ENCODE peak calls at places on chromosomes 16 and 17, in nine cellular contexts. One of them, this sample, is unnamed.

GRCh38 chr16:31513884-31514283 is 5.7 kb upstream of the RUSF1 start:
- DNase-seq in bronchial epithelial cell: no peak
- DNase-seq in progenitor cell of endocrine pancreas: no peak
- DNase-seq in endothelial cell: no peak
- DNase-seq in upper lobe of left lung: no peak
- DNase-seq in fibroblast of pulmonary artery: no peak
- DNase-seq in epithelial cell of proximal tubule: no peak
- DNase-seq in epithelial cell of esophagus: no peak
- DNase-seq in H1: no peak
- DNase-seq in this sample: no peak

GRCh38 chr16:29806096-29806579 is at the start of gene MAZ:
- DNase-seq in bronchial epithelial cell: peak
- DNase-seq in progenitor cell of endocrine pancreas: no peak
- DNase-seq in endothelial cell: no peak
- DNase-seq in upper lobe of left lung: no peak
- DNase-seq in fibroblast of pulmonary artery: peak
- DNase-seq in epithelial cell of proximal tubule: no peak
- DNase-seq in epithelial cell of esophagus: peak
- DNase-seq in H1: no peak
- DNase-seq in this sample: no peak

GRCh38 chr17:36182176-36183000 is 6.0 kb upstream of the TBC1D3B start:
- DNase-seq in bronchial epithelial cell: no peak
- DNase-seq in progenitor cell of endocrine pancreas: peak
- DNase-seq in endothelial cell: peak
- DNase-seq in upper lobe of left lung: no peak
- DNase-seq in fibroblast of pulmonary artery: peak
- DNase-seq in epithelial cell of proximal tubule: no peak
- DNase-seq in epithelial cell of esophagus: peak
- DNase-seq in H1: peak
- DNase-seq in this sample: peak

GRCh38 chr16:48365601-48366164 is 19.5 kb downstream of the SIAH1 start:
- DNase-seq in bronchial epithelial cell: peak
- DNase-seq in progenitor cell of endocrine pancreas: peak
- DNase-seq in endothelial cell: peak
- DNase-seq in upper lobe of left lung: peak
- DNase-seq in fibroblast of pulmonary artery: peak
- DNase-seq in epithelial cell of proximal tubule: no peak
- DNase-seq in epithelial cell of esophagus: peak
- DNase-seq in H1: peak
- DNase-seq in this sample: peak

GRCh38 chr17:5715478-5715877 is 131.2 kb upstream of the NLRP1 start:
- DNase-seq in bronchial epithelial cell: no peak
- DNase-seq in progenitor cell of endocrine pancreas: no peak
- DNase-seq in endothelial cell: no peak
- DNase-seq in upper lobe of left lung: no peak
- DNase-seq in fibroblast of pulmonary artery: no peak
- DNase-seq in epithelial cell of proximal tubule: no peak
- DNase-seq in epithelial cell of esophagus: peak
- DNase-seq in H1: no peak
- DNase-seq in this sample: no peak

GRCh38 chr17:68087851-68088250 is 52.3 kb downstream of the KPNA2 start:
- DNase-seq in bronchial epithelial cell: no peak
- DNase-seq in progenitor cell of endocrine pancreas: no peak
- DNase-seq in endothelial cell: no peak
- DNase-seq in upper lobe of left lung: no peak
- DNase-seq in fibroblast of pulmonary artery: no peak
- DNase-seq in epithelial cell of proximal tubule: no peak
- DNase-seq in epithelial cell of esophagus: no peak
- DNase-seq in H1: no peak
- DNase-seq in this sample: no peak

GRCh38 chr16:13331918-13332317 is 430.5 kb downstream of the SHISA9 start:
- DNase-seq in bronchial epithelial cell: no peak
- DNase-seq in progenitor cell of endocrine pancreas: no peak
- DNase-seq in endothelial cell: no peak
- DNase-seq in upper lobe of left lung: no peak
- DNase-seq in fibroblast of pulmonary artery: no peak
- DNase-seq in epithelial cell of proximal tubule: no peak
- DNase-seq in epithelial cell of esophagus: no peak
- DNase-seq in H1: no peak
- DNase-seq in this sample: no peak

GRCh38 chr16:75099738-75100615 is 16.6 kb downstream of the LDHD start:
- DNase-seq in bronchial epithelial cell: no peak
- DNase-seq in progenitor cell of endocrine pancreas: no peak
- DNase-seq in endothelial cell: no peak
- DNase-seq in upper lobe of left lung: peak
- DNase-seq in fibroblast of pulmonary artery: no peak
- DNase-seq in epithelial cell of proximal tubule: no peak
- DNase-seq in epithelial cell of esophagus: no peak
- DNase-seq in H1: no peak
- DNase-seq in this sample: no peak

GRCh38 chr16:2042171-2042570 is 5.5 kb downstream of the NTHL1 start:
- DNase-seq in bronchial epithelial cell: no peak
- DNase-seq in progenitor cell of endocrine pancreas: no peak
- DNase-seq in endothelial cell: no peak
- DNase-seq in upper lobe of left lung: peak
- DNase-seq in fibroblast of pulmonary artery: no peak
- DNase-seq in epithelial cell of proximal tubule: no peak
- DNase-seq in epithelial cell of esophagus: no peak
- DNase-seq in H1: no peak
- DNase-seq in this sample: peak

GRCh38 chr17:77404812-77405581 is 264.2 kb downstream of the SEC14L1 start:
- DNase-seq in bronchial epithelial cell: peak
- DNase-seq in progenitor cell of endocrine pancreas: no peak
- DNase-seq in endothelial cell: no peak
- DNase-seq in upper lobe of left lung: peak
- DNase-seq in fibroblast of pulmonary artery: peak
- DNase-seq in epithelial cell of proximal tubule: no peak
- DNase-seq in epithelial cell of esophagus: peak
- DNase-seq in H1: no peak
- DNase-seq in this sample: no peak

GRCh38 chr16:58807276-58807675 is 73.2 kb upstream of the GOT2 start:
- DNase-seq in bronchial epithelial cell: no peak
- DNase-seq in progenitor cell of endocrine pancreas: no peak
- DNase-seq in endothelial cell: no peak
- DNase-seq in upper lobe of left lung: no peak
- DNase-seq in fibroblast of pulmonary artery: no peak
- DNase-seq in epithelial cell of proximal tubule: no peak
- DNase-seq in epithelial cell of esophagus: no peak
- DNase-seq in H1: no peak
- DNase-seq in this sample: no peak
- TF ChIP-seq CTCF in bronchial epithelial cell: no peak
- TF ChIP-seq CTCF in progenitor cell of endocrine pancreas: no peak
- TF ChIP-seq CTCF in endothelial cell: no peak
- TF ChIP-seq CTCF in upper lobe of left lung: no peak
- TF ChIP-seq CTCF in fibroblast of pulmonary artery: no peak
- TF ChIP-seq CTCF in epithelial cell of proximal tubule: no peak
- TF ChIP-seq CTCF in epithelial cell of esophagus: no peak
- TF ChIP-seq CTCF in H1: no peak
- TF ChIP-seq CTCF in this sample: no peak

DNA sequence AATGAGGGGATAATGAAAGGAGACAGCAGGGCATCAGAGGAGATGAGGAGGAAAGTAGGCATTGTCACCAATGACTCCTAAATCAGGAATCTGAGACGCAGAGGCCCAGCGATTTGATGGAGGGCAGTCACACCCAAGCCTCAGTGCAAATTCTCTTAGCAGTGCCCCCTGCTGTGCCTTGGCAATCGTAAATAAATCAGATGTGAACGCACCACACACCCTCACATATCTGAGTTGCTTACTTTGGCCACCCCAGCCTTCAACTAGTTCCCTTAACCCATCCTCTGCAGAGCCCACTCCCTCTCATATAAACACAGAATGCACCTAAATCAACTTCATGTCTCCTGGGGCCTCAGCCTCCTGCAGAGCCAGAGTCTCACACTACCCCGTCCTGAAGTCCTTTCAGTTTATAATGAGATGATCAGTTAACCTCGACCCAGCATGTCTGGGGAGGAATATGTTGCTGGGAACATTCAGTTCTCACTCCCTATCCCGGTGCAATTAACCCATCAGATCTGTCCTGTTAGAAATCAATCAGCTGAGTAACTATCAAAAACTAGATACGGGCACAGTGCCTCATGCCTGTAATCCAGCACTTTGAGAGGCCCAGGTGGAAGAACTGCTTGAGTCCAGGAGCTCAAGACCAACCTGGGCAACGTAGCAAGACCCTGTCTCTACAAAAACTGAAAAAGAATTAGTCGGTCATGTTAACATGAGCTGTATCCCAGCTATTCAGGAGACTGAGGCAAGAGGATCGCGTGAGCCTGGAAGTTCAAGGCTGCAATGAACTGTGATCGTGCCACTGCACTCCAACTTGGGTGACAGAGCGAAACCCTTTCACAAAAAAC is 78.4 kb downstream of the SLC39A11 start:
- DNase-seq in bronchial epithelial cell: no peak
- DNase-seq in progenitor cell of endocrine pancreas: no peak
- DNase-seq in endothelial cell: no peak
- DNase-seq in upper lobe of left lung: no peak
- DNase-seq in fibroblast of pulmonary artery: no peak
- DNase-seq in epithelial cell of proximal tubule: no peak
- DNase-seq in epithelial cell of esophagus: no peak
- DNase-seq in H1: no peak
- DNase-seq in this sample: no peak
- TF ChIP-seq CTCF in bronchial epithelial cell: no peak
- TF ChIP-seq CTCF in progenitor cell of endocrine pancreas: no peak
- TF ChIP-seq CTCF in endothelial cell: no peak
- TF ChIP-seq CTCF in upper lobe of left lung: no peak
- TF ChIP-seq CTCF in fibroblast of pulmonary artery: no peak
- TF ChIP-seq CTCF in epithelial cell of proximal tubule: peak
- TF ChIP-seq CTCF in epithelial cell of esophagus: no peak
- TF ChIP-seq CTCF in H1: no peak
- TF ChIP-seq CTCF in this sample: peak

GRCh38 chr17:48134912-48135480 is 27.4 kb downstream of the SNX11 start:
- DNase-seq in bronchial epithelial cell: no peak
- DNase-seq in progenitor cell of endocrine pancreas: no peak
- DNase-seq in endothelial cell: no peak
- DNase-seq in upper lobe of left lung: no peak
- DNase-seq in fibroblast of pulmonary artery: no peak
- DNase-seq in epithelial cell of proximal tubule: no peak
- DNase-seq in epithelial cell of esophagus: no peak
- DNase-seq in H1: no peak
- DNase-seq in this sample: peak
- TF ChIP-seq CTCF in bronchial epithelial cell: peak
- TF ChIP-seq CTCF in progenitor cell of endocrine pancreas: peak
- TF ChIP-seq CTCF in endothelial cell: no peak
- TF ChIP-seq CTCF in upper lobe of left lung: no peak
- TF ChIP-seq CTCF in fibroblast of pulmonary artery: peak
- TF ChIP-seq CTCF in epithelial cell of proximal tubule: peak
- TF ChIP-seq CTCF in epithelial cell of esophagus: no peak
- TF ChIP-seq CTCF in H1: peak
- TF ChIP-seq CTCF in this sample: peak

DNA sequence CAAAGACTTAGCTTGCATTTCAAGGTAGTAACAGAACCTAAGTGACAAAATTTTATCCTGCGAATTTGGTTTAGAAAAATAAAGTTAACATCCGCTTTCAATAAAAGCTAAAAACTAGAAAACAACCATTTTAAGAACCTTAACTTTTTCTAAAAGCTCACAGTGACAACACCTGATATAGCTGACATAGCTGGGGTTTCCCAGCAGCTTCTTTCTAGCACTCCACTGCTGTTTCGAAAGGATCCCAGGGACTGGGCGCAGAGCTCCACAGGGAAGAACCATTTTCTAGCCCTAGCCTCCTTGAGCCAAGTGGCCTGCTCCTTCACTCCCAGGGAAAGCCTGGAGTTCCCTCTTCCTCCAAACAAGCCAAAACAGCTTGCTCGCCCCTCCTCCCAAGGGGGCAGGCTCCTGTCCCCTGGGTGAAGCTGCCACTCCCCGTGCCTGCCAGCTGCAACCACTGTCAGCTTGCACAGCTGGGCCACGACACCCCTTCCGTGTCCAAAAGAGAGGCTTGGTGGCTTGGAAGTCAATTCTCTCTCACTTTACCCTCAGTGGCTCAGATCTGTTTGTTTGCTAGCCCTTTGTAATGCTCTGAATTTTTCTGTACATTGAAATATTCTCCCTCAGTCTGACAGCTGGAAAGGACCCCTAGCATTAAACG is 59.8 kb downstream of the CYTH1 start:
- DNase-seq in bronchial epithelial cell: no peak
- DNase-seq in progenitor cell of endocrine pancreas: no peak
- DNase-seq in endothelial cell: no peak
- DNase-seq in upper lobe of left lung: peak
- DNase-seq in fibroblast of pulmonary artery: no peak
- DNase-seq in epithelial cell of proximal tubule: no peak
- DNase-seq in epithelial cell of esophagus: no peak
- DNase-seq in H1: no peak
- DNase-seq in this sample: no peak
- TF ChIP-seq CTCF in bronchial epithelial cell: no peak
- TF ChIP-seq CTCF in progenitor cell of endocrine pancreas: no peak
- TF ChIP-seq CTCF in endothelial cell: no peak
- TF ChIP-seq CTCF in upper lobe of left lung: no peak
- TF ChIP-seq CTCF in fibroblast of pulmonary artery: no peak
- TF ChIP-seq CTCF in epithelial cell of proximal tubule: no peak
- TF ChIP-seq CTCF in epithelial cell of esophagus: no peak
- TF ChIP-seq CTCF in H1: no peak
- TF ChIP-seq CTCF in this sample: no peak

GRCh38 chr17:58193641-58194259 is 1.2 kb downstream of the EPX start:
- DNase-seq in bronchial epithelial cell: no peak
- DNase-seq in progenitor cell of endocrine pancreas: no peak
- DNase-seq in endothelial cell: no peak
- DNase-seq in upper lobe of left lung: no peak
- DNase-seq in fibroblast of pulmonary artery: no peak
- DNase-seq in epithelial cell of proximal tubule: no peak
- DNase-seq in epithelial cell of esophagus: no peak
- DNase-seq in H1: peak
- DNase-seq in this sample: no peak
- TF ChIP-seq CTCF in bronchial epithelial cell: no peak
- TF ChIP-seq CTCF in progenitor cell of endocrine pancreas: no peak
- TF ChIP-seq CTCF in endothelial cell: no peak
- TF ChIP-seq CTCF in upper lobe of left lung: no peak
- TF ChIP-seq CTCF in fibroblast of pulmonary artery: no peak
- TF ChIP-seq CTCF in epithelial cell of proximal tubule: no peak
- TF ChIP-seq CTCF in epithelial cell of esophagus: no peak
- TF ChIP-seq CTCF in H1: peak
- TF ChIP-seq CTCF in this sample: peak

DNA sequence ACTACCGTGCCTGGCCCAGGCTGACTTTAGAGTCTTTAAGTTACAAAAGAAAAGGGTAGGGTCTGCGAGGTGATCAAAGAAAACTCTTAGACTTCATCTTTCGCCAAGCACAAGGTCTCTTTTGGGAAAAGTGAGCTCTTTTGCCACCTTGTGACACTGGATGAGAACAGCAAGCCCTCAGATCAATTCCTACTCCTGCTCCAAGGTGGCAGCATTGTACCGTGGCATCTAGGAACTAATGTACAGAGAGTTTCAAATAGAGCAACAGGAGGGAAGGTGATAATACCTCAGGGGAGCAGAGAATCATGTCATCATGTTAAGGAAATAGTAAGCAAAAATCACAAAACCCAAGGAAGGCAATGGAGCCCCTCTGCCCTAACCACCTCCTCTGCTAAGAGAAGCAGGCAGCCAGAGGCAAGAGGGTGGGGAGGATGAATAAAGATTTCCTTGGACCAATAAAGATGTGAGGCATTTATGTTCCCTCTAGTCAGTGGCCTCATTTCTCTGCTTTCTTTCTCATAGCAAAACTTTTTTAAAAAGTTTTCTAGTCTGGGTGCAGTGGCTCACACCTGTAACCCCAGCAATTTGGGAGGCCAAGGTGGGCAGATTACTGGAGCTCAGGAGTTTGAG is 2.1 kb upstream of the C17orf78 start:
- DNase-seq in bronchial epithelial cell: peak
- DNase-seq in progenitor cell of endocrine pancreas: peak
- DNase-seq in endothelial cell: peak
- DNase-seq in upper lobe of left lung: peak
- DNase-seq in fibroblast of pulmonary artery: peak
- DNase-seq in epithelial cell of proximal tubule: no peak
- DNase-seq in epithelial cell of esophagus: peak
- DNase-seq in H1: peak
- DNase-seq in this sample: peak
- TF ChIP-seq CTCF in bronchial epithelial cell: peak
- TF ChIP-seq CTCF in progenitor cell of endocrine pancreas: peak
- TF ChIP-seq CTCF in endothelial cell: peak
- TF ChIP-seq CTCF in upper lobe of left lung: peak
- TF ChIP-seq CTCF in fibroblast of pulmonary artery: no peak
- TF ChIP-seq CTCF in epithelial cell of proximal tubule: peak
- TF ChIP-seq CTCF in epithelial cell of esophagus: peak
- TF ChIP-seq CTCF in H1: peak
- TF ChIP-seq CTCF in this sample: peak